ENCODE peak calls at places on chromosomes 12 and 14, in six cellular contexts. M, A, B, V, S and I are unnamed samples.
A peak's percentile ranks its signal among the peaks of the same experiment; 100 is the strongest.

GRCh38 chr14:106459971-106460730 is 933.8 kb downstream of the TMEM121 start:
- DNase-seq in V (no peak), B (no peak), M (no peak), S (no peak), A (no peak), I (no peak)

GRCh38 chr12:110824342-110824741 is 22.4 kb upstream of the CCDC63 start:
- DNase-seq in S (no peak), M (no peak), V (no peak), B (no peak), A (no peak), I (no peak)

GRCh38 chr12:111048991-111049390 is 128.6 kb upstream of the MYL2 start:
- DNase-seq in S (no peak), A (no peak), M (no peak), V (no peak), B (no peak), I (no peak)

GRCh38 chr14:24117179-24117578 is 2.4 kb upstream of the NRL start:
- DNase-seq in S (no peak), M (no peak), B (no peak), A (no peak), V (no peak), I (no peak)

GRCh38 chr14:99627510-99628381 is 17.2 kb upstream of the HHIPL1 start:
- DNase-seq in V (no peak), S (no peak), A (no peak), M (no peak), B (no peak), I (no peak)

GRCh38 chr12:41223600-41223999 is 35.5 kb downstream of the PDZRN4 start:
- DNase-seq in S (peak; percentile 48), B (no peak), A (no peak), M (no peak), V (peak; percentile 33), I (no peak)

GRCh38 chr12:116726749-116727148 is 11.1 kb downstream of the SPRING1 start:
- DNase-seq in S (no peak), V (no peak), A (no peak), M (no peak), B (no peak), I (no peak)

GRCh38 chr14:26597136-26598080 is at the start of gene NOVA1:
- DNase-seq in B (no peak), A (peak; percentile 50), V (peak; percentile 62), S (peak; percentile 72), M (no peak), I (peak; percentile 25)

GRCh38 chr12:128387811-128388422 is 120.9 kb downstream of the TMEM132C start:
- DNase-seq in S (peak; percentile 91), A (peak; percentile 59), V (peak; percentile 92), B (no peak), M (no peak), I (no peak)

GRCh38 chr12:75850751-75851462 is 180.7 kb downstream of the PHLDA1 start:
- DNase-seq in V (no peak), B (no peak), M (peak; percentile 84), S (no peak), A (no peak), I (peak; percentile 84)

GRCh38 chr12:68428724-68429580 is 96.8 kb upstream of the MDM1 start:
- DNase-seq in S (no peak), B (no peak), V (no peak), M (peak; percentile 78), A (no peak), I (peak; percentile 51)

GRCh38 chr12:103387385-103387784 is 108.4 kb downstream of the C12orf42 start:
- DNase-seq in B (no peak), A (no peak), S (no peak), M (no peak), V (no peak), I (no peak)

GRCh38 chr14:35335388-35336092 is 43.4 kb downstream of the PSMA6 start:
- DNase-seq in M (no peak), V (no peak), B (peak; percentile 57), S (peak; percentile 39), A (no peak), I (peak; percentile 53)

GRCh38 chr12:89622115-89622514 is 86.5 kb downstream of the ATP2B1 start:
- DNase-seq in A (no peak), S (no peak), B (no peak), V (no peak), M (peak; percentile 11), I (no peak)

GRCh38 chr12:98422359-98422758 is 93.0 kb upstream of the TMPO start:
- DNase-seq in S (no peak), M (no peak), A (no peak), V (no peak), B (no peak), I (no peak)

GRCh38 chr12:121812320-121812871 is 8.6 kb downstream of the SETD1B start:
- DNase-seq in S (peak; percentile 91), M (peak; percentile 64), V (peak; percentile 91), A (peak; percentile 58), B (no peak), I (peak; percentile 83)

GRCh38 chr14:33564774-33565630 is 385.9 kb downstream of the EGLN3 start:
- DNase-seq in A (no peak), B (no peak), V (peak; percentile 33), M (peak; percentile 10), S (no peak), I (peak; percentile 75)

GRCh38 chr14:63203618-63204406 is 431 bp upstream of the RHOJ start:
- DNase-seq in B (no peak), V (peak; percentile 74), M (peak; percentile 99), S (peak; percentile 50), A (peak; percentile 48), I (peak; percentile 97)

GRCh38 chr12:115308918-115309317 is 624.9 kb upstream of the TBX3 start:
- DNase-seq in B (no peak), M (no peak), A (no peak), V (no peak), S (no peak), I (no peak)

GRCh38 chr14:99244960-99245340 is 27.0 kb downstream of the BCL11B start:
- DNase-seq in V (no peak), B (no peak), M (no peak), A (no peak), S (no peak), I (no peak)

GRCh38 chr14:103854017-103854808 is 6.8 kb upstream of the PPP1R13B start:
- DNase-seq in B (peak; percentile 99), M (no peak), S (no peak), A (no peak), V (no peak), I (no peak)

GRCh38 chr12:122917508-122918227 is 21.7 kb upstream of the VPS37B start:
- DNase-seq in M (peak; percentile 73), A (no peak), B (peak; percentile 99), V (no peak), S (no peak), I (peak; percentile 73)

GRCh38 chr12:5441497-5442236 is 9.8 kb downstream of the NTF3 start:
- DNase-seq in A (peak; percentile 49), V (no peak), M (peak; percentile 81), B (peak; percentile 64), S (no peak), I (peak; percentile 42)

GRCh38 chr12:14275886-14276285 is 89.6 kb upstream of the ATF7IP start:
- DNase-seq in A (no peak), B (no peak), M (no peak), S (no peak), V (no peak), I (no peak)

GRCh38 chr14:103296007-103296406 is 38.0 kb upstream of the EIF5 start:
- DNase-seq in M (peak; percentile 75), A (no peak), V (no peak), B (no peak), S (no peak), I (peak; percentile 79)

GRCh38 chr14:32744811-32745445 is 193.8 kb upstream of the NPAS3 start:
- DNase-seq in V (no peak), B (no peak), M (no peak), A (no peak), S (no peak), I (no peak)

GRCh38 chr12:28872654-28873268 is 276.3 kb upstream of the FAR2 start:
- DNase-seq in M (peak; percentile 67), A (peak; percentile 21), V (peak; percentile 83), B (peak; percentile 77), S (peak; percentile 77), I (peak; percentile 43)

GRCh38 chr12:51430196-51430895 is 5.7 kb downstream of the SLC4A8 start:
- DNase-seq in A (no peak), B (no peak), M (no peak), V (no peak), S (no peak), I (no peak)

GRCh38 chr14:72715215-72715909 is 178.5 kb downstream of the DPF3 start:
- DNase-seq in B (no peak), S (no peak), M (peak; percentile 18), V (no peak), A (no peak), I (no peak)

GRCh38 chr14:43792980-43793379 is 714.1 kb downstream of the FSCB start:
- DNase-seq in V (no peak), S (no peak), M (no peak), B (no peak), A (no peak), I (no peak)
- H3K14ac ChIP-seq in V (no peak overlapping the region), S (no peak overlapping the region), M (no peak overlapping the region), B (no peak overlapping the region), A (no peak overlapping the region), I (no peak overlapping the region)

GRCh38 chr12:49887091-49887490 is 16.6 kb downstream of the FAIM2 start:
- DNase-seq in A (no peak), S (no peak), B (no peak), V (no peak), M (no peak), I (no peak)
- H3K14ac ChIP-seq in A (no peak overlapping the region), S (no peak overlapping the region), B (no peak overlapping the region), V (no peak overlapping the region), M (no peak overlapping the region), I (no peak overlapping the region)

GRCh38 chr14:68653108-68653507 is 139.8 kb downstream of the ZFP36L1 start:
- DNase-seq in S (no peak), V (peak; percentile 3), A (no peak), M (no peak), B (no peak), I (no peak)

GRCh38 chr14:68650403-68650994 is 142.4 kb downstream of the ZFP36L1 start:
- DNase-seq in M (no peak), B (no peak), S (no peak), A (no peak), V (peak; percentile 3), I (no peak)

GRCh38 chr14:68652433-68652690 is 140.5 kb downstream of the ZFP36L1 start:
- DNase-seq in A (no peak), V (no peak), S (no peak), B (no peak), M (no peak), I (no peak)

GRCh38 chr14:68651075-68651474 is 141.8 kb downstream of the ZFP36L1 start:
- DNase-seq in M (no peak), A (no peak), V (no peak), S (no peak), B (no peak), I (no peak)

GRCh38 chr14:68651652-68652432 is 141.0 kb downstream of the ZFP36L1 start:
- DNase-seq in A (no peak), V (peak; percentile 22), S (peak; percentile 43), M (peak; percentile 93), B (no peak), I (peak; percentile 85)
- H3K14ac ChIP-seq in A (peak overlapping the region; percentile 23), V (no peak overlapping the region), S (no peak overlapping the region), M (peak overlapping the region; percentile 81), B (peak overlapping the region; percentile 69), I (peak overlapping the region; percentile 90)

DNA sequence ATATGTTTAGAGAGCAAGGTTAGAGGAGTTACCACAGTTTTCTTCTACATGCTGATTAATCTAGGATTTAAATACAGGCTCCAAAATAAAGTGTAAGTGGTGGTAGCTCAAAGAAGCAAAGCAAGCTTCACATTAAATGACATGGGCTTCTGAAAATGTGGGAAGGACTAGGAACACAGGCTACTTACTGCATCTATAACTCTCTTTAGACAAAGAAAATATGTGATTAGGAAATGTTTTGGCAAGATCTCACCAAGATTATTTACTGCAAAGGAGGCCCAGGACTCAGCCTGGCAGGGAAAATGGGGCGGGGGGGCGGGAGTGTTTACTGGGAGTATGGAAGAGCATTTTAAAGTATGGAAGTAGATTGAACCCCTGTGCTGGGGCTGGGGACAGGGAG is 39.4 kb downstream of the ETV6 start:
- DNase-seq in S (no peak), A (no peak), V (no peak), B (no peak), M (peak; percentile 55), I (peak; percentile 36)
- H3K14ac ChIP-seq in S (no peak overlapping the region), A (no peak overlapping the region), V (no peak overlapping the region), B (no peak overlapping the region), M (peak overlapping the region; percentile 81), I (no peak overlapping the region)